ENCODE peak calls at places on chromosomes 3 and 15, in four cellular contexts. W, J, E and X are unnamed samples.
A peak's percentile ranks its signal among the peaks of the same experiment; 100 is the strongest.

GRCh38 chr3:131821376-131821775 is 213.4 kb downstream of the CPNE4 start:
- DNase-seq in W (no peak), J (no peak), E (no peak), X (no peak)

GRCh38 chr3:119662604-119663377 is 2.4 kb upstream of the POPDC2 start:
- DNase-seq in W (no peak), J (no peak), E (no peak), X (no peak)

GRCh38 chr15:96345560-96346389 is 15.3 kb downstream of the NR2F2 start:
- DNase-seq in W (peak; percentile 61), J (peak; percentile 80), E (no peak), X (peak; percentile 68)

GRCh38 chr15:80424381-80424780 is 20.2 kb downstream of the ARNT2 start:
- DNase-seq in W (no peak), J (no peak), E (no peak), X (no peak)

GRCh38 chr3:188832961-188833615 is 338.7 kb upstream of the TPRG1 start:
- DNase-seq in W (no peak), J (no peak), E (no peak), X (no peak)

GRCh38 chr3:35737934-35738706 is 98.8 kb downstream of the ARPP21 start:
- DNase-seq in W (no peak), J (no peak), E (no peak), X (no peak)

GRCh38 chr3:33131328-33132018 is 17.7 kb downstream of the CRTAP start:
- DNase-seq in W (peak; percentile 46), J (peak; percentile 67), E (no peak), X (peak; percentile 56)

GRCh38 chr3:191644291-191644690 is 183.3 kb downstream of the PYDC2 start:
- DNase-seq in W (no peak), J (no peak), E (no peak), X (no peak)

GRCh38 chr3:26132942-26133341 is 343.1 kb downstream of the OXSM start:
- DNase-seq in W (no peak), J (no peak), E (no peak), X (no peak)

GRCh38 chr3:186464424-186465093 is 79.6 kb downstream of the CRYGS start:
- DNase-seq in W (no peak), J (peak; percentile 23), E (no peak), X (no peak)
- TF ChIP-seq CTCF in W (peak; percentile 58), J (no peak), E (no peak), X (peak; percentile 24)

GRCh38 chr3:156983559-156983958 is 157.4 kb downstream of the LEKR1 start:
- DNase-seq in W (no peak), J (no peak), E (no peak), X (no peak)
- TF ChIP-seq CTCF in W (peak; percentile 15), J (no peak), E (no peak), X (no peak)

DNA sequence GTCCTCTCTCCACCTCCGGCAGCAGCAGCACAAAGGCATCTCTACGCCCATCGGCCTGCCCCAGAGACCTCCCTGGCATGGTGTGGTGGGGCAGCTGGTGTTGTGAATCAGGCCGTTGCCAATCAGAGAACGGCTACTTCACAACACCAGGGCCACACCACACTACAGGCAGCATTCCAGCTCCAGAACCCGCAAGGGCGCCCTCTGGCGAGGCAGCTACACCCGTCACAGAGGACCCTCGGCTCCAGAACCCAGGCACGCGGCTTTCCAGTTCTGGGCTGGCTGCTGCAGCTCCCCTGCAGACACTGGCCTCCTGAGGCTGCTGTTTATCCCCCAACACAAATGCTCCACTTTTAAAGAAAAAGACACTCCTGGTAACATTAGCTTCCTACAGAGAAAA is 127.5 kb upstream of the TOPAZ1 start:
- DNase-seq in W (peak; percentile 66), J (peak; percentile 29), E (no peak), X (peak; percentile 77)
- TF ChIP-seq CTCF in W (peak; percentile 87), J (peak; percentile 23), E (peak; percentile 23), X (peak; percentile 55)

DNA sequence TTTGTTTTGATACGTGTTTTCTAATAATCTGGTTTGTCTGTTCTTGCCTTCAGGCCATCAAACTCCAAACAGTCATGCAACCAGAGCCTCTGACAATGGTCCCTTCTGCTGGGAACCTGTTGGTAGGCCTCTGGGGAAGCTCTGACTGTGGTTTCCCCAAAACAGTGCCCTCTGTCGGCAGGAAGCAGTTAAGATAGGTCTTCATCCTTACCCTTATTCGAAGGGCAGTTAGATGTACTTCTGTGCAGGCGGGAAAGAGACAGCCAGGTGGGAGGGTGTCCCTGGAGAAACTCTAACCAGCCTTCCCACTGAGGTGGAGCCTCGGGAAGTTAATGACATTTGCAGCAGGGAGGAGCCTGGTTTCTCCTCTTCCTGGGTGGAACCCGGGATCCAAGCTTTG is 81.6 kb upstream of the CHMP2B start:
- DNase-seq in W (peak; percentile 62), J (peak; percentile 41), E (no peak), X (no peak)
- TF ChIP-seq CTCF in W (peak; percentile 69), J (no peak), E (no peak), X (no peak)

GRCh38 chr3:42507252-42507651 is 4.8 kb downstream of the VIPR1 start:
- DNase-seq in W (no peak), J (no peak), E (peak; percentile 82), X (no peak)
- TF ChIP-seq CTCF in W (no peak), J (no peak), E (no peak), X (no peak)

DNA sequence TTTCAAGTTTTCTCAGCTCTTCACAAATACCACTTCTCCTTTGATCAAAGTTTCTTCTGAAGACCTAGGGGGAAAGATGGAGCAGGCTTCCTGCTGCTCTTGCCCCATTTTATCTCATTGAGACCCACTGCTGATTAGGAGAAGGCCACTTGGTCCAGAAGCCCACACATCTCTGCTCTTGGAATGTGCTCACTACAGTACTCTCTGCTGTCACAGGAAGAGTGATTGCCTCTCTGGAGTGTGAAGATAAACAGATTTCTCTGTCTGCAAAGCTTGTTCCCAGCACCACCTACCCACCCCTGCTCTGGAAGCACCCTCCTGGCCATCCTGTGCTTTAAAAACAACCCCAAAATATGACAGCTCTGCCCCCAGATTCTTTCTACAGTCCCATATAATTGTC is 41.3 kb upstream of the PRTG start:
- DNase-seq in W (no peak), J (no peak), E (no peak), X (no peak)
- TF ChIP-seq CTCF in W (no peak), J (no peak), E (no peak), X (no peak)

GRCh38 chr3:42442640-42443039 is 32.2 kb upstream of the LYZL4 start:
- DNase-seq in W (peak; percentile 28), J (no peak), E (no peak), X (no peak)
- TF ChIP-seq CTCF in W (peak; percentile 52), J (no peak), E (no peak), X (peak; percentile 28)

DNA sequence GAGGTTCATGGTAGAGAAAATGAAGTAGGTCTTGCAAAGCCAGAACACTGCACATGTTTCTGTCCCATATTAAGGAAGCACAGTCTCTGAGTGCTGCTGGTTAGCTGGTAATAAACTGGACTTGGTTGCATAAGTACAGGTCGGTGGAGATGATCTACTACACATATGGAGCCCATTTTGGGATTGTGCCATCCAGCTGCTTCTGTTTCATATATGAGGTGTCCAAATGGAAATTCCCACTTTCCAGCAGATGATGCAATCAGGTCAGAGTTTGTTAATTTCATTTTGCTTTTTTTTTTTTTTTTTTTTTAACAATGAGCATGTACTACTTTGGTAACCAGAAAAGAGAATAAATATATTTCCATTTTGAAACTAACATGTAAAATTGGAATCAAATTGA is 122.6 kb downstream of the SATB1 start:
- DNase-seq in W (no peak), J (no peak), E (no peak), X (no peak)
- TF ChIP-seq CTCF in W (no peak), J (no peak), E (no peak), X (no peak)

DNA sequence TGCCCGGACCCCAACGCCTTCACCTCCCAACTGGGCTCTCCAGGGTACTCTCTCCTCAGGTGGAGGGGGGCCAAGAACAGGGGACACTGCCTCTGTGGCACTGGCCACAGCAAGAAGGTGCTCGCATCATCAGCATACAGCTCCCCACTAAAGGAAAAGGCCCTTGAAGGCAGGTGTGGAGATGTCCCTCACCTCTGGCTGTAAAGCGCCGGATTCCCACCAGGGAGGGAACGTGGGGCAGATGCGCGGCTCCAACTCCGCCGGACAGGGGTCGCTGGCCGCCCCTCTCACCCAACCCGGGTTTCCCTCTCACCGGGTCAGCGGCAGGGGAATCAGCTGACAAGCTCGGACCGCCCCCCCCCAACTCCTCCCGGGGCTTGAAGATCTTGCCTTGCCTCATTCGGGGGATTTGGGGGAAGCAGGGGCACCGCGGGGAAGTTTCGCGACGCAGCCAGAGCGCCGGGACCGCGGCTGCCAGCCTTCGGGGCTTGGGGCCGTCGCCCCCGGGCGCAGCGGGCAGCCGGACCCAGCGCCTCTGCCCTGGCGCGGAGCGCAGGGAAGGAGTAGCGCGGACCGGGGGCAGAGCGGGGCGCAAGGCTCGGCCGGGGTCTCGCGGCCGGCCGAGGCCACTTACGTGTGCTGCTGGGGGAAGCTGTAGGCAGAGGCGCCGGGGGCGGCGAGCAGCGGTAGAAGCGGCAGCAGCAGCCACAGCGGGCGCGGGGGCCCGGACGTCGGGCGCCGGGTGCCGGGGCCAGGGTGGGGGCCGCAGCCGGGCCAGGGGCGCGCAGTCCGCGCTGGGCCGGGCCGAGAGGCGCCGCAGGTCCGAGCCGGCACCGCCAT is 630 bp downstream of the CACNA2D2 start:
- DNase-seq in W (peak; percentile 41), J (no peak), E (no peak), X (peak; percentile 47)
- TF ChIP-seq CTCF in W (peak; percentile 42), J (no peak), E (no peak), X (no peak)

DNA sequence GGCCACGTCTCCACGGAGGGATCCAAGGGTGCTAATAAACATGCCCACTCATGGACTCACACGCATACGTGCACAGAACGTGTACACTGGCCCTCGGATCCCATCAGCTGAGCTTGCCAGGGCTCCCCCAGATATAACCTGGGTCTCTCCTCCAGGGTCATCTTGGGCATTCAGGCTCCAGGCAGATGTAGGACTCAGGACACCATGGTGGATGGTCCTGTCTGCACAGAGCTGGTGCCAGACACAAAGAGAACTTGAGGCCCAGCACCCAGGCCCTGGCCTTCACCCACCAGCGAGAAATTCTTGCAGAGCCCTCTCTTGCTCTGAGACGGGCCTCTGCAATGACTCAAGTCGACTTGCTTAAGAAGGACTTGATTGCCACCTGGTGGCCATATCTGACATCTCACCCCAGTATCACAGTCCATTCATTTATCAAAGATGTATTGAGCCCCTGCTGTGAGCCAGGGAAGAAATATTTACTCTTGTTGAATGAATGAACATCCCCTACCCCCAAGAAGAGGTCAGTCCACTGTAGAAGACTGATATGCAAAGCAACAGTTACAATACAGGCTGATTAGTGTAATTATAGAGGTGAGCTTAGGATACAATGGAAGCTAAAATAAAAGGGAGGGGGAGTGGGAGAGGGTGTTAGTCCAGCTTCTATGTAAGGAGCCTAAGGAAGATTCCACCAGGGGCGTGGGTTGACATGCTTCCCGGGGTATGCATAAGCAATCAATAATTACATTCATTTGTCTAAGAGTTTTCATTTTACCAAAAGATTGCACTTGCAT is 34.2 kb upstream of the VPS8 start:
- DNase-seq in W (peak; percentile 93), J (peak; percentile 91), E (no peak), X (peak; percentile 84)
- TF ChIP-seq CTCF in W (peak; percentile 64), J (peak; percentile 74), E (peak; percentile 41), X (peak; percentile 92)